ENCODE peak calls at places on chromosomes 5 and 9, in six cellular contexts. One of them, this sample, is unnamed. For H3K27me3, the result is how much of the 10 kb centered on the place peaks cover.

GRCh38 chr9:127846451-127847154 is 7.9 kb downstream of the ENG start:
- DNase-seq in upper lobe of right lung: no peak
- DNase-seq in tibial nerve: no peak
- DNase-seq in tibial artery: peak
- DNase-seq in cardiac muscle cell: peak
- DNase-seq in CD8-positive, alpha-beta memory T cell: no peak
- DNase-seq in this sample: peak

GRCh38 chr5:140108093-140109049 is 5.5 kb upstream of the PURA start:
- DNase-seq in upper lobe of right lung: peak
- DNase-seq in tibial artery: peak
- DNase-seq in CD8-positive, alpha-beta memory T cell: no peak
- DNase-seq in tibial nerve: no peak
- DNase-seq in cardiac muscle cell: no peak
- DNase-seq in this sample: peak

GRCh38 chr9:33426843-33427293 is 20.5 kb downstream of the AQP3 start:
- DNase-seq in upper lobe of right lung: no peak
- DNase-seq in CD8-positive, alpha-beta memory T cell: no peak
- DNase-seq in cardiac muscle cell: no peak
- DNase-seq in tibial nerve: no peak
- DNase-seq in tibial artery: no peak
- DNase-seq in this sample: no peak

GRCh38 chr9:90999425-91000397 is 198.1 kb downstream of the SYK start:
- DNase-seq in tibial nerve: no peak
- DNase-seq in cardiac muscle cell: no peak
- DNase-seq in CD8-positive, alpha-beta memory T cell: no peak
- DNase-seq in tibial artery: no peak
- DNase-seq in upper lobe of right lung: no peak
- DNase-seq in this sample: no peak

GRCh38 chr5:78806544-78806943 is 158.0 kb upstream of the LHFPL2 start:
- DNase-seq in tibial nerve: no peak
- DNase-seq in upper lobe of right lung: no peak
- DNase-seq in cardiac muscle cell: peak
- DNase-seq in tibial artery: no peak
- DNase-seq in CD8-positive, alpha-beta memory T cell: no peak
- DNase-seq in this sample: no peak

GRCh38 chr9:70080481-70081119 is 37.0 kb downstream of the MAMDC2 start:
- DNase-seq in CD8-positive, alpha-beta memory T cell: no peak
- DNase-seq in upper lobe of right lung: no peak
- DNase-seq in cardiac muscle cell: peak
- DNase-seq in tibial nerve: peak
- DNase-seq in tibial artery: peak
- DNase-seq in this sample: no peak

GRCh38 chr9:4548796-4549725 is 58.8 kb downstream of the SLC1A1 start:
- DNase-seq in CD8-positive, alpha-beta memory T cell: no peak
- DNase-seq in cardiac muscle cell: peak
- DNase-seq in upper lobe of right lung: peak
- DNase-seq in tibial artery: peak
- DNase-seq in tibial nerve: no peak
- DNase-seq in this sample: no peak

GRCh38 chr5:24783596-24783995 is 138.8 kb upstream of the CDH10 start:
- DNase-seq in tibial nerve: no peak
- DNase-seq in CD8-positive, alpha-beta memory T cell: no peak
- DNase-seq in tibial artery: no peak
- DNase-seq in cardiac muscle cell: no peak
- DNase-seq in upper lobe of right lung: no peak
- DNase-seq in this sample: no peak

GRCh38 chr5:35938518-35939227 is at the start of gene CAPSL:
- DNase-seq in cardiac muscle cell: peak
- DNase-seq in upper lobe of right lung: no peak
- DNase-seq in CD8-positive, alpha-beta memory T cell: no peak
- DNase-seq in tibial nerve: peak
- DNase-seq in tibial artery: no peak
- DNase-seq in this sample: no peak

GRCh38 chr5:132484386-132484715 is 6.2 kb downstream of the IRF1 start:
- DNase-seq in cardiac muscle cell: no peak
- DNase-seq in tibial nerve: no peak
- DNase-seq in tibial artery: peak
- DNase-seq in CD8-positive, alpha-beta memory T cell: no peak
- DNase-seq in upper lobe of right lung: peak
- DNase-seq in this sample: no peak

GRCh38 chr5:14263700-14264099 is 120.6 kb downstream of the TRIO start:
- DNase-seq in CD8-positive, alpha-beta memory T cell: no peak
- DNase-seq in cardiac muscle cell: no peak
- DNase-seq in tibial nerve: no peak
- DNase-seq in upper lobe of right lung: no peak
- DNase-seq in tibial artery: no peak
- DNase-seq in this sample: no peak

GRCh38 chr9:114606597-114607207 is 4.4 kb upstream of the TMEM268 start:
- DNase-seq in upper lobe of right lung: no peak
- DNase-seq in cardiac muscle cell: peak
- DNase-seq in tibial artery: no peak
- DNase-seq in tibial nerve: peak
- DNase-seq in CD8-positive, alpha-beta memory T cell: no peak
- DNase-seq in this sample: no peak

GRCh38 chr9:16068476-16068875 is 515.6 kb downstream of the CCDC171 start:
- DNase-seq in CD8-positive, alpha-beta memory T cell: no peak
- DNase-seq in upper lobe of right lung: no peak
- DNase-seq in tibial nerve: no peak
- DNase-seq in cardiac muscle cell: peak
- DNase-seq in tibial artery: no peak
- DNase-seq in this sample: no peak

GRCh38 chr5:96649938-96650540 is 12.1 kb upstream of the CAST start:
- DNase-seq in upper lobe of right lung: no peak
- DNase-seq in CD8-positive, alpha-beta memory T cell: no peak
- DNase-seq in tibial nerve: no peak
- DNase-seq in cardiac muscle cell: no peak
- DNase-seq in tibial artery: no peak
- DNase-seq in this sample: no peak

GRCh38 chr5:133371371-133372155 is 240.8 kb downstream of the FSTL4 start:
- DNase-seq in tibial nerve: no peak
- DNase-seq in CD8-positive, alpha-beta memory T cell: no peak
- DNase-seq in upper lobe of right lung: no peak
- DNase-seq in cardiac muscle cell: no peak
- DNase-seq in tibial artery: peak
- DNase-seq in this sample: no peak

GRCh38 chr9:137516144-137516917 is 33.9 kb downstream of the PNPLA7 start:
- DNase-seq in CD8-positive, alpha-beta memory T cell: no peak
- DNase-seq in tibial artery: no peak
- DNase-seq in cardiac muscle cell: no peak
- DNase-seq in tibial nerve: no peak
- DNase-seq in upper lobe of right lung: no peak
- DNase-seq in this sample: no peak

GRCh38 chr5:110757118-110757729 is 18.4 kb downstream of the SLC25A46 start:
- DNase-seq in upper lobe of right lung: no peak
- DNase-seq in tibial nerve: peak
- DNase-seq in tibial artery: no peak
- DNase-seq in CD8-positive, alpha-beta memory T cell: no peak
- DNase-seq in cardiac muscle cell: peak
- DNase-seq in this sample: no peak

GRCh38 chr9:28598396-28598795 is 1025.1 kb upstream of the C9orf72 start:
- DNase-seq in cardiac muscle cell: no peak
- DNase-seq in tibial nerve: no peak
- DNase-seq in CD8-positive, alpha-beta memory T cell: no peak
- DNase-seq in upper lobe of right lung: no peak
- DNase-seq in tibial artery: no peak
- DNase-seq in this sample: no peak

GRCh38 chr5:144170276-144171024 is at the start of the genes KCTD16 and YIPF5:
- DNase-seq in upper lobe of right lung: peak
- DNase-seq in CD8-positive, alpha-beta memory T cell: peak
- DNase-seq in cardiac muscle cell: peak
- DNase-seq in tibial artery: peak
- DNase-seq in tibial nerve: peak
- DNase-seq in this sample: peak

GRCh38 chr9:98823666-98824334 is 16.3 kb downstream of the GALNT12 start:
- DNase-seq in tibial nerve: no peak
- DNase-seq in upper lobe of right lung: no peak
- DNase-seq in CD8-positive, alpha-beta memory T cell: no peak
- DNase-seq in tibial artery: no peak
- DNase-seq in cardiac muscle cell: no peak
- DNase-seq in this sample: no peak

GRCh38 chr5:149504649-149505048 is 46.6 kb downstream of the CSNK1A1 start:
- DNase-seq in tibial nerve: no peak
- DNase-seq in tibial artery: no peak
- DNase-seq in CD8-positive, alpha-beta memory T cell: no peak
- DNase-seq in upper lobe of right lung: no peak
- DNase-seq in cardiac muscle cell: no peak
- DNase-seq in this sample: no peak

GRCh38 chr5:26868504-26868903 is 169.9 kb downstream of the CDH9 start:
- DNase-seq in tibial nerve: no peak
- DNase-seq in CD8-positive, alpha-beta memory T cell: no peak
- DNase-seq in cardiac muscle cell: no peak
- DNase-seq in tibial artery: no peak
- DNase-seq in upper lobe of right lung: no peak
- DNase-seq in this sample: no peak

GRCh38 chr5:41921874-41922273 is 3.2 kb upstream of the FBXO4 start:
- DNase-seq in tibial artery: no peak
- DNase-seq in tibial nerve: no peak
- DNase-seq in upper lobe of right lung: no peak
- DNase-seq in CD8-positive, alpha-beta memory T cell: no peak
- DNase-seq in cardiac muscle cell: peak
- DNase-seq in this sample: no peak

GRCh38 chr5:180069589-180070247 is 1.8 kb downstream of the RNF130 start:
- DNase-seq in cardiac muscle cell: peak
- DNase-seq in CD8-positive, alpha-beta memory T cell: no peak
- DNase-seq in tibial artery: no peak
- DNase-seq in tibial nerve: peak
- DNase-seq in upper lobe of right lung: no peak
- DNase-seq in this sample: no peak

GRCh38 chr5:160799160-160799559 is 52.9 kb downstream of the ATP10B start:
- DNase-seq in upper lobe of right lung: no peak
- DNase-seq in CD8-positive, alpha-beta memory T cell: no peak
- DNase-seq in tibial artery: no peak
- DNase-seq in cardiac muscle cell: no peak
- DNase-seq in tibial nerve: no peak
- DNase-seq in this sample: no peak

GRCh38 chr5:59656351-59657254 is 236.9 kb downstream of the PDE4D start:
- DNase-seq in tibial nerve: no peak
- DNase-seq in upper lobe of right lung: no peak
- DNase-seq in tibial artery: no peak
- DNase-seq in cardiac muscle cell: peak
- DNase-seq in CD8-positive, alpha-beta memory T cell: no peak
- DNase-seq in this sample: no peak

GRCh38 chr5:119322312-119322947 is 33.4 kb upstream of the TNFAIP8 start:
- DNase-seq in CD8-positive, alpha-beta memory T cell: no peak
- DNase-seq in cardiac muscle cell: no peak
- DNase-seq in tibial nerve: no peak
- DNase-seq in tibial artery: no peak
- DNase-seq in upper lobe of right lung: no peak
- DNase-seq in this sample: no peak
- H3K4me3 ChIP-seq in CD8-positive, alpha-beta memory T cell: no peak
- H3K4me3 ChIP-seq in cardiac muscle cell: no peak
- H3K4me3 ChIP-seq in tibial nerve: no peak
- H3K4me3 ChIP-seq in tibial artery: no peak
- H3K4me3 ChIP-seq in upper lobe of right lung: no peak
- H3K4me3 ChIP-seq in this sample: no peak

DNA sequence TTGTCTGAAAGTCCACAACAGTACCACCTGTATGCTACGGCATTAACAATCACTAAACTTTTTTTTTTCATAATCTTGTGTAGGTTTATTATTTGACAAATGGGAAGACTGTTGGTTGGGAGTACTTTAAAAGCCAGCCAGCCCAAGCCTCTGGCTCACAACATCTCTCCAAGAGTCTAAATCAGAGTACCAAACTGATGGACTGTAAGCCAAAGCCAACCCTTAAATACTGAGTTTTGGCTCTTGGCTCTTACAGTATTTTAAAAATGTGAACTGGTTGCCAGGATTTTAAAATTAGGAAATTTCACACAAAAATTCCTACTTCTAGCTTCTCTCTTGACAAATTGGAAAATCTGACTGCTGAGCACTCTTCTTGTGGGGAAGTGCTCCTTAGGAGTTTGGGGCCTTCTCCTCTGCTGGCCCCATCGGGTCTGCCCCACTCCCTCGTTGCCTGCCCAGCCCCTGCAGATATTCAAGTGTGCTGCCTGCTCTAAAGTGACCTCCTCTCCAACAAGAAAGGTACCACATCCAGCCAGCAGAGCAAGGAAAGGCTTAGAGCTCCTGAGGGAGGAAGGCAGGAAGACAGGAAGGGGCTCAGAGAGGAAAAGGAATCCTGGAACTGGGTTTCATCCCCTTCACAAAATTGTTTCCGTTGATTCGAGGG is 21.8 kb upstream of the TMOD1 start:
- DNase-seq in tibial nerve: no peak
- DNase-seq in cardiac muscle cell: no peak
- DNase-seq in tibial artery: no peak
- DNase-seq in upper lobe of right lung: no peak
- DNase-seq in CD8-positive, alpha-beta memory T cell: no peak
- DNase-seq in this sample: no peak
- H3K27me3 ChIP-seq in tibial nerve: under half
- H3K27me3 ChIP-seq in cardiac muscle cell: under half
- H3K27me3 ChIP-seq in tibial artery: under half
- H3K27me3 ChIP-seq in upper lobe of right lung: under half
- H3K27me3 ChIP-seq in CD8-positive, alpha-beta memory T cell: under half
- H3K27me3 ChIP-seq in this sample: under half

DNA sequence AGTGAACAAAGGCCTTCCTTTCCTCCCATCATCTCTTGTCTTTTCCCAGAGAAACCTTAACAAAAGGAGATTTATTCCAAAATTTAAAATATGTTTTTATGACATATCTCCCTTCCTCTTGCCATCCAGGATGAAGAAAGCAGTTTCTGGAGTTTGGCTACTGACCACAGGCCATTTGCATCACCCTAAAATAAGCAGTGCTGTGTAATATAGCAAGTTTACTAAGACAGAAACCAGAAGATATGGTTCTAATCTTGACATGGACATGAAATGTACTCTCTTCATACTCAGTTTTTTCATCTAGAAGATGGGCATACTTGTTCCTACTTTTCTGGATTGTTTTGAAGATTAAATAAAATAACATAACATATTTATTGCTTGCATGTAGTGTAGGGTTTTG is 50.2 kb upstream of the ZFAND5 start:
- DNase-seq in tibial artery: no peak
- DNase-seq in CD8-positive, alpha-beta memory T cell: no peak
- DNase-seq in cardiac muscle cell: no peak
- DNase-seq in upper lobe of right lung: no peak
- DNase-seq in tibial nerve: no peak
- DNase-seq in this sample: no peak
- H3K27ac ChIP-seq in tibial artery: no peak
- H3K27ac ChIP-seq in CD8-positive, alpha-beta memory T cell: no peak
- H3K27ac ChIP-seq in cardiac muscle cell: no peak
- H3K27ac ChIP-seq in upper lobe of right lung: no peak
- H3K27ac ChIP-seq in tibial nerve: no peak
- H3K27ac ChIP-seq in this sample: no peak

DNA sequence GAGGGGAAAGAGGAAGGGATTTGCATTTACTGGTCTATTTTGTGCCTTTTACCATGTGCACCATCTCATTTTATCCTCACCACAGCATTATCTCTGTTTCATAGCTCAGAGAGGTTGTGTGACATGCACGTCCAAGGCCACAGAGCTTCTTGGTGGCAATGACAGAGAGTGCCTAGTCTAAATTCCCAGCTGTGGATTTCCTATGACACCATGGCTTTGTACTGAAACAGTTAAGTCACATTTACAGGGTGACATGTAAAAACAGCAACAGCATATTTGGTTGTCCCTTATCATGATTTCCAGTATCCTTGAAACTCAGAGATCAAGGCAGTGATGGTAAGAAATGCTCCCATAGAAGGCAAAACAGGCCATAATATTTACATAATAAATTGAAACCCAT is 268.8 kb downstream of the AOPEP start:
- DNase-seq in upper lobe of right lung: no peak
- DNase-seq in CD8-positive, alpha-beta memory T cell: no peak
- DNase-seq in cardiac muscle cell: no peak
- DNase-seq in tibial artery: no peak
- DNase-seq in tibial nerve: no peak
- DNase-seq in this sample: no peak
- H3K4me3 ChIP-seq in upper lobe of right lung: no peak
- H3K4me3 ChIP-seq in CD8-positive, alpha-beta memory T cell: no peak
- H3K4me3 ChIP-seq in cardiac muscle cell: no peak
- H3K4me3 ChIP-seq in tibial artery: no peak
- H3K4me3 ChIP-seq in tibial nerve: no peak
- H3K4me3 ChIP-seq in this sample: no peak

GRCh38 chr9:135280666-135281065 is 193.2 kb downstream of the OLFM1 start:
- DNase-seq in tibial artery: no peak
- DNase-seq in CD8-positive, alpha-beta memory T cell: no peak
- DNase-seq in tibial nerve: no peak
- DNase-seq in cardiac muscle cell: no peak
- DNase-seq in upper lobe of right lung: no peak
- DNase-seq in this sample: no peak
- H3K27me3 ChIP-seq in tibial artery: under half
- H3K27me3 ChIP-seq in CD8-positive, alpha-beta memory T cell: under half
- H3K27me3 ChIP-seq in tibial nerve: half or more
- H3K27me3 ChIP-seq in cardiac muscle cell: under half
- H3K27me3 ChIP-seq in upper lobe of right lung: under half
- H3K27me3 ChIP-seq in this sample: under half

This sample was measured in aorta.